ENCODE peak calls at places on chromosomes 11 and 22, in eight cellular contexts. One of them, this sample, is unnamed. For H3K27me3, the result is how much of the 10 kb centered on the place peaks cover.

GRCh38 chr22:38941488-38941987 is 15.9 kb upstream of the APOBEC3A start:
- DNase-seq in cardiac muscle cell: no peak
- DNase-seq in neural progenitor cell: peak
- DNase-seq in heart right ventricle: no peak
- DNase-seq in RWPE2: no peak
- DNase-seq in breast epithelium: no peak
- DNase-seq in gastrocnemius medialis: no peak
- DNase-seq in PC-3: no peak
- DNase-seq in this sample: no peak

GRCh38 chr22:40479126-40479800 is 108.9 kb downstream of the SGSM3 start:
- DNase-seq in cardiac muscle cell: no peak
- DNase-seq in breast epithelium: no peak
- DNase-seq in neural progenitor cell: no peak
- DNase-seq in gastrocnemius medialis: no peak
- DNase-seq in heart right ventricle: no peak
- DNase-seq in RWPE2: no peak
- DNase-seq in PC-3: no peak
- DNase-seq in this sample: no peak

GRCh38 chr11:45994421-45995341 is 72.2 kb downstream of the LARGE2 start:
- DNase-seq in RWPE2: no peak
- DNase-seq in PC-3: no peak
- DNase-seq in neural progenitor cell: peak
- DNase-seq in cardiac muscle cell: peak
- DNase-seq in gastrocnemius medialis: peak
- DNase-seq in breast epithelium: no peak
- DNase-seq in heart right ventricle: no peak
- DNase-seq in this sample: no peak

GRCh38 chr11:67634366-67635230 is 4.9 kb upstream of the NUDT8 start:
- DNase-seq in neural progenitor cell: no peak
- DNase-seq in cardiac muscle cell: no peak
- DNase-seq in breast epithelium: peak
- DNase-seq in PC-3: no peak
- DNase-seq in gastrocnemius medialis: no peak
- DNase-seq in RWPE2: peak
- DNase-seq in heart right ventricle: no peak
- DNase-seq in this sample: no peak

GRCh38 chr11:75264356-75264755 is 23.8 kb downstream of the TPBGL start:
- DNase-seq in heart right ventricle: no peak
- DNase-seq in gastrocnemius medialis: peak
- DNase-seq in breast epithelium: no peak
- DNase-seq in cardiac muscle cell: no peak
- DNase-seq in RWPE2: peak
- DNase-seq in neural progenitor cell: peak
- DNase-seq in PC-3: no peak
- DNase-seq in this sample: peak

GRCh38 chr11:11486002-11486401 is 133.0 kb upstream of the CSNK2A3 start:
- DNase-seq in PC-3: no peak
- DNase-seq in neural progenitor cell: no peak
- DNase-seq in cardiac muscle cell: no peak
- DNase-seq in breast epithelium: no peak
- DNase-seq in heart right ventricle: no peak
- DNase-seq in gastrocnemius medialis: no peak
- DNase-seq in RWPE2: no peak
- DNase-seq in this sample: no peak

GRCh38 chr22:29269230-29269604 is 1.1 kb downstream of the EWSR1 start:
- DNase-seq in neural progenitor cell: no peak
- DNase-seq in breast epithelium: no peak
- DNase-seq in gastrocnemius medialis: no peak
- DNase-seq in RWPE2: no peak
- DNase-seq in cardiac muscle cell: peak
- DNase-seq in heart right ventricle: no peak
- DNase-seq in PC-3: no peak
- DNase-seq in this sample: peak

GRCh38 chr11:118287006-118287405 is 17.5 kb upstream of the CD3E start:
- DNase-seq in PC-3: peak
- DNase-seq in breast epithelium: no peak
- DNase-seq in heart right ventricle: no peak
- DNase-seq in cardiac muscle cell: no peak
- DNase-seq in gastrocnemius medialis: no peak
- DNase-seq in neural progenitor cell: no peak
- DNase-seq in RWPE2: no peak
- DNase-seq in this sample: no peak

GRCh38 chr22:23225724-23226496 is 45.6 kb downstream of the BCR start:
- DNase-seq in neural progenitor cell: no peak
- DNase-seq in cardiac muscle cell: no peak
- DNase-seq in RWPE2: peak
- DNase-seq in breast epithelium: no peak
- DNase-seq in heart right ventricle: peak
- DNase-seq in gastrocnemius medialis: no peak
- DNase-seq in PC-3: peak
- DNase-seq in this sample: no peak

GRCh38 chr11:115820026-115820425 is 315.8 kb upstream of the CADM1 start:
- DNase-seq in PC-3: no peak
- DNase-seq in cardiac muscle cell: no peak
- DNase-seq in RWPE2: no peak
- DNase-seq in gastrocnemius medialis: no peak
- DNase-seq in heart right ventricle: no peak
- DNase-seq in breast epithelium: no peak
- DNase-seq in neural progenitor cell: no peak
- DNase-seq in this sample: no peak

GRCh38 chr22:22576244-22576988 is 17.4 kb upstream of the PRAME start:
- DNase-seq in breast epithelium: no peak
- DNase-seq in PC-3: peak
- DNase-seq in heart right ventricle: peak
- DNase-seq in neural progenitor cell: peak
- DNase-seq in cardiac muscle cell: no peak
- DNase-seq in gastrocnemius medialis: no peak
- DNase-seq in RWPE2: no peak
- DNase-seq in this sample: no peak

GRCh38 chr11:47270331-47271271 is 668 bp downstream of the MADD start:
- DNase-seq in RWPE2: no peak
- DNase-seq in neural progenitor cell: no peak
- DNase-seq in breast epithelium: no peak
- DNase-seq in PC-3: peak
- DNase-seq in cardiac muscle cell: peak
- DNase-seq in gastrocnemius medialis: peak
- DNase-seq in heart right ventricle: peak
- DNase-seq in this sample: peak

GRCh38 chr11:65629579-65629978 is 8.3 kb upstream of the SIPA1 start:
- DNase-seq in gastrocnemius medialis: no peak
- DNase-seq in breast epithelium: no peak
- DNase-seq in cardiac muscle cell: no peak
- DNase-seq in PC-3: no peak
- DNase-seq in neural progenitor cell: no peak
- DNase-seq in RWPE2: no peak
- DNase-seq in heart right ventricle: no peak
- DNase-seq in this sample: no peak

GRCh38 chr11:60981515-60981914 is 10.0 kb downstream of the CD6 start:
- DNase-seq in PC-3: no peak
- DNase-seq in heart right ventricle: no peak
- DNase-seq in breast epithelium: no peak
- DNase-seq in RWPE2: no peak
- DNase-seq in gastrocnemius medialis: no peak
- DNase-seq in cardiac muscle cell: no peak
- DNase-seq in neural progenitor cell: no peak
- DNase-seq in this sample: no peak

GRCh38 chr11:40388097-40388818 is 1071.2 kb downstream of the LRRC4C start:
- DNase-seq in gastrocnemius medialis: no peak
- DNase-seq in breast epithelium: no peak
- DNase-seq in neural progenitor cell: no peak
- DNase-seq in cardiac muscle cell: no peak
- DNase-seq in heart right ventricle: no peak
- DNase-seq in RWPE2: no peak
- DNase-seq in PC-3: peak
- DNase-seq in this sample: no peak

GRCh38 chr11:96215826-96216225 is 127.2 kb downstream of the MAML2 start:
- DNase-seq in breast epithelium: no peak
- DNase-seq in RWPE2: no peak
- DNase-seq in cardiac muscle cell: no peak
- DNase-seq in heart right ventricle: no peak
- DNase-seq in gastrocnemius medialis: no peak
- DNase-seq in neural progenitor cell: no peak
- DNase-seq in PC-3: no peak
- DNase-seq in this sample: no peak

GRCh38 chr11:75802022-75802912 is 12.7 kb upstream of the UVRAG start:
- DNase-seq in RWPE2: peak
- DNase-seq in PC-3: no peak
- DNase-seq in heart right ventricle: no peak
- DNase-seq in neural progenitor cell: no peak
- DNase-seq in gastrocnemius medialis: no peak
- DNase-seq in cardiac muscle cell: no peak
- DNase-seq in breast epithelium: no peak
- DNase-seq in this sample: no peak

GRCh38 chr11:66176650-66177049 is 91.8 kb upstream of the RAB1B start:
- DNase-seq in neural progenitor cell: no peak
- DNase-seq in RWPE2: no peak
- DNase-seq in cardiac muscle cell: no peak
- DNase-seq in gastrocnemius medialis: no peak
- DNase-seq in heart right ventricle: no peak
- DNase-seq in PC-3: peak
- DNase-seq in breast epithelium: no peak
- DNase-seq in this sample: no peak

GRCh38 chr11:58919980-58920379 is 19.3 kb upstream of the GLYATL1 start:
- DNase-seq in PC-3: no peak
- DNase-seq in cardiac muscle cell: no peak
- DNase-seq in gastrocnemius medialis: no peak
- DNase-seq in neural progenitor cell: no peak
- DNase-seq in heart right ventricle: no peak
- DNase-seq in breast epithelium: no peak
- DNase-seq in RWPE2: no peak
- DNase-seq in this sample: no peak

GRCh38 chr22:45212306-45212709 is 28.4 kb downstream of the KIAA0930 start:
- DNase-seq in PC-3: no peak
- DNase-seq in RWPE2: peak
- DNase-seq in neural progenitor cell: peak
- DNase-seq in cardiac muscle cell: peak
- DNase-seq in heart right ventricle: peak
- DNase-seq in gastrocnemius medialis: peak
- DNase-seq in breast epithelium: peak
- DNase-seq in this sample: peak

GRCh38 chr22:46776486-46776826 is 14.0 kb downstream of the TBC1D22A start:
- DNase-seq in breast epithelium: no peak
- DNase-seq in neural progenitor cell: no peak
- DNase-seq in RWPE2: no peak
- DNase-seq in heart right ventricle: no peak
- DNase-seq in PC-3: no peak
- DNase-seq in cardiac muscle cell: no peak
- DNase-seq in gastrocnemius medialis: no peak
- DNase-seq in this sample: no peak

GRCh38 chr11:45280449-45280848 is 5.7 kb downstream of the SYT13 start:
- DNase-seq in gastrocnemius medialis: no peak
- DNase-seq in breast epithelium: no peak
- DNase-seq in neural progenitor cell: no peak
- DNase-seq in heart right ventricle: no peak
- DNase-seq in RWPE2: no peak
- DNase-seq in PC-3: no peak
- DNase-seq in cardiac muscle cell: no peak
- DNase-seq in this sample: no peak

GRCh38 chr11:1807628-1807995 is 27.2 kb upstream of the SYT8 start:
- DNase-seq in breast epithelium: no peak
- DNase-seq in cardiac muscle cell: no peak
- DNase-seq in heart right ventricle: no peak
- DNase-seq in PC-3: no peak
- DNase-seq in gastrocnemius medialis: no peak
- DNase-seq in RWPE2: no peak
- DNase-seq in neural progenitor cell: no peak
- DNase-seq in this sample: no peak
- TF ChIP-seq CTCF in breast epithelium: no peak
- TF ChIP-seq CTCF in cardiac muscle cell: no peak
- TF ChIP-seq CTCF in heart right ventricle: no peak
- TF ChIP-seq CTCF in PC-3: no peak
- TF ChIP-seq CTCF in gastrocnemius medialis: no peak
- TF ChIP-seq CTCF in RWPE2: no peak
- TF ChIP-seq CTCF in neural progenitor cell: peak
- TF ChIP-seq CTCF in this sample: no peak

GRCh38 chr11:119739021-119739703 is 10.2 kb upstream of the NECTIN1 start:
- DNase-seq in RWPE2: no peak
- DNase-seq in heart right ventricle: no peak
- DNase-seq in PC-3: no peak
- DNase-seq in neural progenitor cell: no peak
- DNase-seq in gastrocnemius medialis: no peak
- DNase-seq in cardiac muscle cell: no peak
- DNase-seq in breast epithelium: no peak
- DNase-seq in this sample: no peak
- H3K27me3 ChIP-seq in RWPE2: under half
- H3K27me3 ChIP-seq in heart right ventricle: under half
- H3K27me3 ChIP-seq in PC-3: under half
- H3K27me3 ChIP-seq in neural progenitor cell: under half
- H3K27me3 ChIP-seq in gastrocnemius medialis: under half
- H3K27me3 ChIP-seq in cardiac muscle cell: under half
- H3K27me3 ChIP-seq in breast epithelium: under half
- H3K27me3 ChIP-seq in this sample: under half

DNA sequence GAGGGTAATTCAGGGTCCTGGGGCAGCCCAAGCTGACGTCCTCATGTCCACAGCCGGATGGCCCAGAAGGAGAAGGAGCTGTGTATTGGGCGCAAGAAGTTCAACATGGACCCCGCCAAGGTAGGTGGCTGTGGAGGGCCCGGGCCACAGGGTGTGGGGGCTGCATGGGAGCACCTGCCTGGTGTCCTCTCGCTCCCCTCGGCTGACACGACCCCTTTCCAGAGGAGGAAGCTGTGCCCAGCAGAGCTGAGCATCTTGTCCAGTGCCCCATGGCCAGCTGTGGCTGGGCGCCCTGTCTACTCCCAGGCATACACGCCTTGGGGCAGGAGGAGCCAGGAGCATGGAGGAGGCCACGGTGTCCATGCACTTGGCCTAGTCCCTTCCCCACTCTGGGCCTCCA is 13.6 kb downstream of the CYTH4 start:
- DNase-seq in cardiac muscle cell: no peak
- DNase-seq in RWPE2: no peak
- DNase-seq in PC-3: no peak
- DNase-seq in gastrocnemius medialis: no peak
- DNase-seq in neural progenitor cell: no peak
- DNase-seq in breast epithelium: no peak
- DNase-seq in heart right ventricle: no peak
- DNase-seq in this sample: no peak
- H3K27ac ChIP-seq in cardiac muscle cell: no peak
- H3K27ac ChIP-seq in RWPE2: no peak
- H3K27ac ChIP-seq in PC-3: no peak
- H3K27ac ChIP-seq in gastrocnemius medialis: no peak
- H3K27ac ChIP-seq in neural progenitor cell: no peak
- H3K27ac ChIP-seq in breast epithelium: no peak
- H3K27ac ChIP-seq in heart right ventricle: no peak
- H3K27ac ChIP-seq in this sample: no peak

DNA sequence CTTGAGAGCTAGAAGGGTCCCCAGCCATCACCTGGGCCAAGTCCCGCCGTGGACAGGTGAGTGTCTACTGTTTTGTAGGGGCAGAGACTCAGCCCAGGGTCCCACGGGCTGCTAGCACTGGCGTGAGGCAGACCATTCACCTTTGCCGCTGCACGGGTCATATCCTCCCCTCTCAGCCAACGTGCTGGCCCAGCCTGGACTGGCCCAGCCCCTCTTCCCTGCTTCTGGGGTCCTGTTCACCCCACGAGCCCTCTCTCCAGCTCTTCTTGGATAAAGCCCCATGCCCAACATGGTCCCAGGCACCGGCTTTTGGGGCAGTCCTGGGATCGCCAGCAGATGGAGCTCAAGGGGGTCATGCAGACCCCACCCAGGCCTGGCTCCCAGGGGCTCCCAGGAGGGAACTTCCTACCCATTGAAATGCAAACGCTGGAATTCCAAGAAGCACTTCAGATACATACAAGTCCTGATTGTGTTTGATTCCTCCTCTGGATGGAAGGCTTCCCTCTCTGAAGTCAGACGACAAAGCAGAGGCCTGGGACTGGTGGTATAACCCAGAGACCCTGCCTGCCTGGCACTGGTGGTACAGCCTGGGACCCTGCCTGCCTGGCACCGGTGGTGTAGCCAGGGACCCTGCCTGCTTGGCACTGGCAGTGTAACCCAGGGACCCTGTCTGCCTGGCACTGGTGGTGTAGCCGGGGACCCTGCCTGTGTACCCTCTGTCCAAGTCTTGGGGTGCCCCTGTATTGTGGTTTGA is 8.9 kb upstream of the SEPTIN5 start:
- DNase-seq in cardiac muscle cell: no peak
- DNase-seq in PC-3: no peak
- DNase-seq in gastrocnemius medialis: no peak
- DNase-seq in heart right ventricle: no peak
- DNase-seq in RWPE2: peak
- DNase-seq in breast epithelium: peak
- DNase-seq in neural progenitor cell: peak
- DNase-seq in this sample: no peak
- TF ChIP-seq CTCF in cardiac muscle cell: peak
- TF ChIP-seq CTCF in PC-3: peak
- TF ChIP-seq CTCF in gastrocnemius medialis: no peak
- TF ChIP-seq CTCF in heart right ventricle: no peak
- TF ChIP-seq CTCF in RWPE2: no peak
- TF ChIP-seq CTCF in breast epithelium: no peak
- TF ChIP-seq CTCF in neural progenitor cell: peak
- TF ChIP-seq CTCF in this sample: no peak

This sample was measured in dorsolateral prefrontal cortex.